ENCODE peak calls at places on chromosome X, in six cellular contexts. One of them, this sample, is unnamed.

GRCh38 chrX:56796641-56797395 is 67.8 kb downstream of the NBDY start:
- DNase-seq in BE2C: no peak
- DNase-seq in AG04449: no peak
- DNase-seq in fibroblast of mammary gland: no peak
- DNase-seq in ascending aorta: no peak
- DNase-seq in adrenal gland: no peak
- DNase-seq in this sample: no peak

GRCh38 chrX:31057691-31058090 is 14.2 kb downstream of the FTHL17 start:
- DNase-seq in BE2C: no peak
- DNase-seq in AG04449: no peak
- DNase-seq in fibroblast of mammary gland: no peak
- DNase-seq in ascending aorta: no peak
- DNase-seq in adrenal gland: no peak
- DNase-seq in this sample: no peak

GRCh38 chrX:153426204-153426603 is 14.9 kb downstream of the ZFP92 start:
- DNase-seq in BE2C: no peak
- DNase-seq in AG04449: no peak
- DNase-seq in fibroblast of mammary gland: no peak
- DNase-seq in ascending aorta: no peak
- DNase-seq in adrenal gland: no peak
- DNase-seq in this sample: no peak

GRCh38 chrX:110284159-110284558 is 33.7 kb downstream of the AMMECR1 start:
- DNase-seq in BE2C: no peak
- DNase-seq in AG04449: peak
- DNase-seq in fibroblast of mammary gland: peak
- DNase-seq in ascending aorta: no peak
- DNase-seq in adrenal gland: no peak
- DNase-seq in this sample: no peak

GRCh38 chrX:101260435-101260834 is 30.7 kb downstream of the TAF7L start:
- DNase-seq in BE2C: no peak
- DNase-seq in AG04449: no peak
- DNase-seq in fibroblast of mammary gland: peak
- DNase-seq in ascending aorta: no peak
- DNase-seq in adrenal gland: no peak
- DNase-seq in this sample: no peak

GRCh38 chrX:439719-440118 is 53.0 kb upstream of the PPP2R3B start:
- DNase-seq in BE2C: no peak
- DNase-seq in AG04449: no peak
- DNase-seq in fibroblast of mammary gland: no peak
- DNase-seq in ascending aorta: no peak
- DNase-seq in adrenal gland: no peak
- DNase-seq in this sample: no peak

GRCh38 chrX:10554612-10555270 is 65.6 kb downstream of the MID1 start:
- DNase-seq in BE2C: no peak
- DNase-seq in AG04449: no peak
- DNase-seq in fibroblast of mammary gland: no peak
- DNase-seq in ascending aorta: no peak
- DNase-seq in adrenal gland: no peak
- DNase-seq in this sample: no peak

GRCh38 chrX:79559290-79559689 is 192.2 kb upstream of the ITM2A start:
- DNase-seq in BE2C: no peak
- DNase-seq in AG04449: no peak
- DNase-seq in fibroblast of mammary gland: no peak
- DNase-seq in ascending aorta: no peak
- DNase-seq in adrenal gland: no peak
- DNase-seq in this sample: no peak

GRCh38 chrX:123927845-123928244 is 33.7 kb upstream of the STAG2 start:
- DNase-seq in BE2C: no peak
- DNase-seq in AG04449: no peak
- DNase-seq in fibroblast of mammary gland: no peak
- DNase-seq in ascending aorta: no peak
- DNase-seq in adrenal gland: no peak
- DNase-seq in this sample: no peak

GRCh38 chrX:13028871-13029336 is 15.5 kb downstream of the FAM9C start:
- DNase-seq in BE2C: no peak
- DNase-seq in AG04449: no peak
- DNase-seq in fibroblast of mammary gland: no peak
- DNase-seq in ascending aorta: no peak
- DNase-seq in adrenal gland: no peak
- DNase-seq in this sample: no peak

GRCh38 chrX:74804574-74804973 is 120.7 kb downstream of the NEXMIF start:
- DNase-seq in BE2C: no peak
- DNase-seq in AG04449: no peak
- DNase-seq in fibroblast of mammary gland: no peak
- DNase-seq in ascending aorta: no peak
- DNase-seq in adrenal gland: no peak
- DNase-seq in this sample: no peak

GRCh38 chrX:110442631-110443030 is 84.0 kb downstream of the RTL9 start:
- DNase-seq in BE2C: peak
- DNase-seq in AG04449: no peak
- DNase-seq in fibroblast of mammary gland: peak
- DNase-seq in ascending aorta: no peak
- DNase-seq in adrenal gland: no peak
- DNase-seq in this sample: no peak

GRCh38 chrX:132505116-132505515 is 16.3 kb upstream of the MBNL3 start:
- DNase-seq in BE2C: no peak
- DNase-seq in AG04449: no peak
- DNase-seq in fibroblast of mammary gland: peak
- DNase-seq in ascending aorta: no peak
- DNase-seq in adrenal gland: peak
- DNase-seq in this sample: no peak

GRCh38 chrX:153459976-153460375 is 10.4 kb downstream of the HAUS7 start:
- DNase-seq in BE2C: no peak
- DNase-seq in AG04449: peak
- DNase-seq in fibroblast of mammary gland: peak
- DNase-seq in ascending aorta: no peak
- DNase-seq in adrenal gland: no peak
- DNase-seq in this sample: no peak

GRCh38 chrX:130676861-130677260 is 226.1 kb downstream of the ENOX2 start:
- DNase-seq in BE2C: no peak
- DNase-seq in AG04449: no peak
- DNase-seq in fibroblast of mammary gland: no peak
- DNase-seq in ascending aorta: no peak
- DNase-seq in adrenal gland: no peak
- DNase-seq in this sample: no peak

GRCh38 chrX:101229155-101229554 is 9.6 kb downstream of the DRP2 start:
- DNase-seq in BE2C: no peak
- DNase-seq in AG04449: peak
- DNase-seq in fibroblast of mammary gland: peak
- DNase-seq in ascending aorta: no peak
- DNase-seq in adrenal gland: no peak
- DNase-seq in this sample: no peak

GRCh38 chrX:32741910-32742309 is 469.4 kb downstream of the DMD start:
- DNase-seq in BE2C: no peak
- DNase-seq in AG04449: no peak
- DNase-seq in fibroblast of mammary gland: no peak
- DNase-seq in ascending aorta: no peak
- DNase-seq in adrenal gland: no peak
- DNase-seq in this sample: no peak

GRCh38 chrX:110745288-110745687 is 50.3 kb downstream of the CHRDL1 start:
- DNase-seq in BE2C: no peak
- DNase-seq in AG04449: no peak
- DNase-seq in fibroblast of mammary gland: peak
- DNase-seq in ascending aorta: no peak
- DNase-seq in adrenal gland: no peak
- DNase-seq in this sample: no peak

GRCh38 chrX:31132803-31133202 is 61.0 kb upstream of the FTHL17 start:
- DNase-seq in BE2C: no peak
- DNase-seq in AG04449: no peak
- DNase-seq in fibroblast of mammary gland: no peak
- DNase-seq in ascending aorta: no peak
- DNase-seq in adrenal gland: no peak
- DNase-seq in this sample: no peak

GRCh38 chrX:130091976-130092522 is 18.2 kb downstream of the ELF4 start:
- DNase-seq in BE2C: no peak
- DNase-seq in AG04449: no peak
- DNase-seq in fibroblast of mammary gland: no peak
- DNase-seq in ascending aorta: no peak
- DNase-seq in adrenal gland: peak
- DNase-seq in this sample: no peak

GRCh38 chrX:132491191-132491590 is 2.4 kb upstream of the MBNL3 start:
- DNase-seq in BE2C: no peak
- DNase-seq in AG04449: no peak
- DNase-seq in fibroblast of mammary gland: no peak
- DNase-seq in ascending aorta: no peak
- DNase-seq in adrenal gland: peak
- DNase-seq in this sample: no peak

GRCh38 chrX:154980330-154981115 is 42.0 kb downstream of the F8 start:
- DNase-seq in BE2C: peak
- DNase-seq in AG04449: no peak
- DNase-seq in fibroblast of mammary gland: peak
- DNase-seq in ascending aorta: no peak
- DNase-seq in adrenal gland: peak
- DNase-seq in this sample: peak
- TF ChIP-seq CTCF in BE2C: peak
- TF ChIP-seq CTCF in AG04449: peak
- TF ChIP-seq CTCF in fibroblast of mammary gland: peak
- TF ChIP-seq CTCF in ascending aorta: peak
- TF ChIP-seq CTCF in adrenal gland: peak
- TF ChIP-seq CTCF in this sample: peak

DNA sequence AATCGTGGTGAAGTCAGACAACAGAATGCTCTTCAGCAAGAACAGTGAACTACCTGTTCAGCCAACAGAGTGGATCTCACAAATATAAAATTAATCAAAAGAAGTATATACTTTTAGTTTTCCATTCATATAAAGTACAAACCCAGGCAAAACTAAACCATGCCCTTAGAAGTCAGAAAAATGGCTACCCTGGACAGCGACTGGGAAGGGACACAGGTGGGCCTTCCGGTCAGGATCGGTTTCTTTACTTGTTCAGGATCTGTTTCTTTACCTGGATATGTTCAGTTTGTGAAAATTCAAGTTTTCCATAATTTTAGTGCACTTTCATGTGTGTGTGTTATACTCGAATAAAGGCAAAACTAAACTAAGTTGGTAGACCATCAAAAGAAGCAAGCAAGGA is 12.4 kb upstream of the GPR173 start:
- DNase-seq in BE2C: no peak
- DNase-seq in AG04449: no peak
- DNase-seq in fibroblast of mammary gland: no peak
- DNase-seq in ascending aorta: no peak
- DNase-seq in adrenal gland: no peak
- DNase-seq in this sample: peak
- TF ChIP-seq CTCF in BE2C: no peak
- TF ChIP-seq CTCF in AG04449: no peak
- TF ChIP-seq CTCF in fibroblast of mammary gland: no peak
- TF ChIP-seq CTCF in ascending aorta: no peak
- TF ChIP-seq CTCF in adrenal gland: no peak
- TF ChIP-seq CTCF in this sample: no peak

GRCh38 chrX:40558590-40558989 is 22.2 kb upstream of the ATP6AP2 start:
- DNase-seq in BE2C: no peak
- DNase-seq in AG04449: no peak
- DNase-seq in fibroblast of mammary gland: no peak
- DNase-seq in ascending aorta: no peak
- DNase-seq in adrenal gland: no peak
- DNase-seq in this sample: no peak

GRCh38 chrX:40546870-40547269 is 33.9 kb upstream of the ATP6AP2 start:
- DNase-seq in BE2C: no peak
- DNase-seq in AG04449: no peak
- DNase-seq in fibroblast of mammary gland: no peak
- DNase-seq in ascending aorta: no peak
- DNase-seq in adrenal gland: no peak
- DNase-seq in this sample: no peak

GRCh38 chrX:40550069-40550468 is 30.7 kb upstream of the ATP6AP2 start:
- DNase-seq in BE2C: peak
- DNase-seq in AG04449: no peak
- DNase-seq in fibroblast of mammary gland: no peak
- DNase-seq in ascending aorta: no peak
- DNase-seq in adrenal gland: peak
- DNase-seq in this sample: no peak

DNA sequence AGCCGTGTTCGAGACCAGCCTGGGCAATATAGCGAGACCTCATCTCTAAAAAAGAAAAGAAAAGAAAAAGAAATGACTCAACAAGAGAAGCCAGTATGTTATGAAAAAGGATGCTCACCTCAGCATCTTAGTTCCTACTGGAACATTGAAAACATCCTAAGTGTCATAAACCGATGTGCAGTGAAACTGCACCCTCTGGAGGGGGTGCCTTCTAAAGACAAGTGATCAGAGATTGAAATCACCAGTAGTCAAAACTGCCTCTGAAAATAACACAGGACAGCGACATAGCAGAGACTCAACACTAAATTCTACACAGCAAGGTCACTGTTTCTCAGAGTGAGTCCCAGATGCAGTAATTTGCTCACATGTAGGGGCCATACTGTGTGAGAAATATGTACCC is 28.0 kb upstream of the ATP6AP2 start:
- DNase-seq in BE2C: no peak
- DNase-seq in AG04449: no peak
- DNase-seq in fibroblast of mammary gland: peak
- DNase-seq in ascending aorta: no peak
- DNase-seq in adrenal gland: no peak
- DNase-seq in this sample: no peak
- TF ChIP-seq CTCF in BE2C: peak
- TF ChIP-seq CTCF in AG04449: no peak
- TF ChIP-seq CTCF in fibroblast of mammary gland: peak
- TF ChIP-seq CTCF in ascending aorta: no peak
- TF ChIP-seq CTCF in adrenal gland: no peak
- TF ChIP-seq CTCF in this sample: peak

GRCh38 chrX:98448524-98448923 is 1564.8 kb downstream of the RPA4 start:
- DNase-seq in BE2C: no peak
- DNase-seq in AG04449: no peak
- DNase-seq in fibroblast of mammary gland: no peak
- DNase-seq in ascending aorta: no peak
- DNase-seq in adrenal gland: no peak
- DNase-seq in this sample: no peak
- TF ChIP-seq CTCF in BE2C: no peak
- TF ChIP-seq CTCF in AG04449: no peak
- TF ChIP-seq CTCF in fibroblast of mammary gland: no peak
- TF ChIP-seq CTCF in ascending aorta: no peak
- TF ChIP-seq CTCF in adrenal gland: no peak
- TF ChIP-seq CTCF in this sample: no peak

GRCh38 chrX:15931362-15931761 is 76.7 kb upstream of the AP1S2 start:
- DNase-seq in BE2C: no peak
- DNase-seq in AG04449: no peak
- DNase-seq in fibroblast of mammary gland: no peak
- DNase-seq in ascending aorta: no peak
- DNase-seq in adrenal gland: no peak
- DNase-seq in this sample: no peak

GRCh38 chrX:15926622-15927021 is 72.0 kb upstream of the AP1S2 start:
- DNase-seq in BE2C: no peak
- DNase-seq in AG04449: no peak
- DNase-seq in fibroblast of mammary gland: no peak
- DNase-seq in ascending aorta: no peak
- DNase-seq in adrenal gland: no peak
- DNase-seq in this sample: no peak

GRCh38 chrX:15929231-15929630 is 74.6 kb upstream of the AP1S2 start:
- DNase-seq in BE2C: no peak
- DNase-seq in AG04449: no peak
- DNase-seq in fibroblast of mammary gland: no peak
- DNase-seq in ascending aorta: no peak
- DNase-seq in adrenal gland: no peak
- DNase-seq in this sample: no peak

GRCh38 chrX:15930585-15930984 is 76.0 kb upstream of the AP1S2 start:
- DNase-seq in BE2C: no peak
- DNase-seq in AG04449: no peak
- DNase-seq in fibroblast of mammary gland: peak
- DNase-seq in ascending aorta: no peak
- DNase-seq in adrenal gland: no peak
- DNase-seq in this sample: no peak
- TF ChIP-seq CTCF in BE2C: peak
- TF ChIP-seq CTCF in AG04449: peak
- TF ChIP-seq CTCF in fibroblast of mammary gland: peak
- TF ChIP-seq CTCF in ascending aorta: no peak
- TF ChIP-seq CTCF in adrenal gland: no peak
- TF ChIP-seq CTCF in this sample: peak